ENCODE peak calls at places on chromosomes 4 and X, in six cellular contexts. L, Q, F, D, K and B are unnamed samples. For H3K27me3, the result is how much of the 10 kb centered on the place peaks cover.

GRCh38 chr4:16079046-16079445 is 4.8 kb downstream of the PROM1 start:
- DNase-seq in L (no peak), Q (no peak), F (no peak), D (no peak), K (no peak), B (no peak)

GRCh38 chr4:52852696-52853095 is 9.4 kb upstream of the RASL11B start:
- DNase-seq in L (no peak), Q (no peak), F (no peak), D (no peak), K (no peak), B (no peak)

GRCh38 chr4:9762823-9763475 is 18.5 kb upstream of the DRD5 start:
- DNase-seq in L (peak), Q (peak), F (peak), D (peak), K (peak), B (peak)

GRCh38 chr4:2583517-2583916 is 47.1 kb downstream of the FAM193A start:
- DNase-seq in L (no peak), Q (no peak), F (no peak), D (no peak), K (no peak), B (no peak)

GRCh38 chrX:10582945-10583344 is 37.4 kb downstream of the MID1 start:
- DNase-seq in L (no peak), Q (no peak), F (no peak), D (no peak), K (no peak), B (no peak)

GRCh38 chr4:154304679-154305078 is 186.9 kb downstream of the DCHS2 start:
- DNase-seq in L (no peak), Q (no peak), F (no peak), D (no peak), K (no peak), B (no peak)

GRCh38 chr4:129117705-129118104 is 21.8 kb downstream of the C4orf33 start:
- DNase-seq in L (no peak), Q (no peak), F (no peak), D (no peak), K (no peak), B (no peak)

GRCh38 chr4:142474398-142475087 is 371.6 kb downstream of the INPP4B start:
- DNase-seq in L (peak), Q (no peak), F (no peak), D (peak), K (no peak), B (no peak)

GRCh38 chr4:2219233-2219760 is 22.6 kb downstream of the HAUS3 start:
- DNase-seq in L (no peak), Q (no peak), F (no peak), D (no peak), K (no peak), B (no peak)

GRCh38 chr4:155497306-155497705 is 120.5 kb upstream of the MAP9 start:
- DNase-seq in L (no peak), Q (no peak), F (no peak), D (no peak), K (no peak), B (no peak)
- H3K4me3 ChIP-seq in L (no peak), Q (no peak), F (no peak), D (no peak), K (no peak), B (no peak)

GRCh38 chr4:130309221-130309620 is 1213.3 kb downstream of the C4orf33 start:
- DNase-seq in L (no peak), Q (no peak), F (no peak), D (no peak), K (no peak), B (no peak)

GRCh38 chr4:130306566-130306965 is 1210.6 kb downstream of the C4orf33 start:
- DNase-seq in L (no peak), Q (no peak), F (no peak), D (no peak), K (no peak), B (no peak)
- TF ChIP-seq CTCF in L (no peak), Q (no peak), F (no peak), D (peak), K (no peak), B (peak)

GRCh38 chr4:6942238-6942800 is 32.7 kb downstream of the TBC1D14 start:
- DNase-seq in L (no peak), Q (no peak), F (no peak), D (peak), K (no peak), B (no peak)

GRCh38 chr4:6944311-6945051 is 34.9 kb downstream of the TBC1D14 start:
- DNase-seq in L (no peak), Q (peak), F (no peak), D (peak), K (no peak), B (no peak)

GRCh38 chr4:6943012-6943869 is 33.6 kb downstream of the TBC1D14 start:
- DNase-seq in L (no peak), Q (peak), F (no peak), D (no peak), K (no peak), B (peak)

GRCh38 chr4:6945052-6945409 is 35.4 kb downstream of the TBC1D14 start:
- DNase-seq in L (no peak), Q (no peak), F (no peak), D (no peak), K (no peak), B (no peak)

GRCh38 chr4:6943870-6944195 is 34.2 kb downstream of the TBC1D14 start:
- DNase-seq in L (no peak), Q (no peak), F (no peak), D (no peak), K (no peak), B (no peak)
- H3K27me3 ChIP-seq in L (under half), Q (under half), F (under half), D (under half), K (under half), B (under half)

GRCh38 chrX:116897526-116897925 is 434.8 kb upstream of the CT83 start:
- DNase-seq in L (no peak), Q (no peak), F (no peak), D (no peak), K (no peak), B (no peak)
- H3K4me3 ChIP-seq in L (no peak), Q (no peak), F (no peak), D (no peak), K (no peak), B (no peak)

GRCh38 chrX:12301288-12301687 is 163.0 kb downstream of the FRMPD4 start:
- DNase-seq in L (no peak), Q (no peak), F (no peak), D (no peak), K (no peak), B (no peak)
- TF ChIP-seq CTCF in L (no peak), Q (no peak), F (no peak), D (no peak), K (no peak), B (no peak)

GRCh38 chr4:4203688-4204400 is 22.9 kb downstream of the OTOP1 start:
- DNase-seq in L (no peak), Q (no peak), F (no peak), D (no peak), K (no peak), B (no peak)
- H3K27me3 ChIP-seq in L (under half), Q (under half), F (under half), D (under half), K (under half), B (under half)

GRCh38 chrX:20596856-20597255 is 330.1 kb upstream of the RPS6KA3 start:
- DNase-seq in L (no peak), Q (no peak), F (no peak), D (no peak), K (no peak), B (no peak)

GRCh38 chrX:20595928-20596550 is 329.3 kb upstream of the RPS6KA3 start:
- DNase-seq in L (no peak), Q (no peak), F (no peak), D (no peak), K (no peak), B (peak)

GRCh38 chrX:20593402-20593801 is 326.7 kb upstream of the RPS6KA3 start:
- DNase-seq in L (no peak), Q (no peak), F (no peak), D (no peak), K (no peak), B (no peak)

GRCh38 chrX:20593836-20594235 is 327.1 kb upstream of the RPS6KA3 start:
- DNase-seq in L (no peak), Q (no peak), F (no peak), D (no peak), K (no peak), B (no peak)

DNA sequence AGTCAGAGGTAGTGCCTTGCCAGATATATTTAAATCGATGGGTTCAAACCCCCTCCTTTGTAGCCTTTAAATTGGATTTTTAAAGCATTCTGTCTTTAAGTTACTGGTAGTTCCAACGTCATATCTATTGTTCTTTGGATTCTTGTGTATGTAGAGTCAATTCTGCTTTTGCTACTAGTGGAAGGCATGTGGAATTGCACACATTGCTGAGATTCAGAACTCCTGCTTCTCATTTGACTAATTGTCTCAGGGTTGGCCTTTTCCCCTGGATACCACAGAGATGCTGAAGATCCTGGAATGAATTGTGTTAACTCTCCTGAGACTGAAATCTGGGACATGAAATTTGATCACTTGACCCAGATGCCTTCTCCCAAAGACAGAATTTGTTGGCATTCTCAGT is 328.3 kb upstream of the RPS6KA3 start:
- DNase-seq in L (no peak), Q (no peak), F (no peak), D (no peak), K (no peak), B (no peak)
- H3K4me3 ChIP-seq in L (no peak), Q (no peak), F (no peak), D (no peak), K (no peak), B (no peak)

DNA sequence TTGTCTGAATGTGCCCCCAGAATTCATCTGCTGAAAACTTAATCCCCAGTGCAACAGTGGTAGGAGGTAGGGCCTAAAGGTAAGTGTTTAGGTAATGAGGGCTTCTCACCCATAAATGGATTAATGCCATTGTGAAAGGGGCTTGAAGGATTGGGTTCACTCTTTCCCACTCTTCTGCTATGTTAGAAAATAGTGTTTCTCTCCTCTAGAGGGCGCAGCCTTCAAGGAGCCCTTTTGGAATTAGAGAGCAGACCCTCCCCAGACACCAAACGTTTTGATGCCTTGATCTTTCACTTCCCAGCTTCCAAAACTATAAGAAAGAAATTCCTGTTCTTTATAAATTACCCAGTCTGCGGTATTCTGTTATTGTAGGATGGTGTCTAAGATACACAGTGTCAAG is 706.4 kb downstream of the SMARCA1 start:
- DNase-seq in L (no peak), Q (no peak), F (no peak), D (no peak), K (no peak), B (no peak)
- TF ChIP-seq CTCF in L (peak), Q (peak), F (peak), D (peak), K (no peak), B (peak)